ENCODE peak calls at places on chromosome X, in seven cellular contexts. H, P, R, T, Y, Q and O are unnamed samples.

GRCh38 chrX:119573840-119574393 is 446 bp upstream of the UBE2A start:
- DNase-seq in T (no peak), Q (no peak), R (peak), H (no peak), Y (peak), P (peak), O (no peak)

GRCh38 chrX:24759786-24760185 is 66.1 kb downstream of the POLA1 start:
- DNase-seq in Q (no peak), R (no peak), T (no peak), Y (no peak), P (no peak), H (no peak), O (no peak)

GRCh38 chrX:132774312-132774711 is 184.1 kb downstream of the HS6ST2 start:
- DNase-seq in P (no peak), H (no peak), Y (no peak), Q (no peak), T (no peak), R (no peak), O (no peak)

GRCh38 chrX:150410513-150410912 is 47.4 kb downstream of the MAMLD1 start:
- DNase-seq in R (no peak), T (no peak), H (no peak), Q (no peak), P (no peak), Y (no peak), O (no peak)

GRCh38 chrX:155215443-155216178 is 649 bp upstream of the VBP1 start:
- DNase-seq in Y (no peak), R (no peak), T (no peak), Q (no peak), H (no peak), P (no peak), O (no peak)

GRCh38 chrX:23901065-23901464 is 6.7 kb downstream of the APOO start:
- DNase-seq in H (no peak), Y (peak), T (no peak), Q (no peak), P (peak), R (no peak), O (no peak)

GRCh38 chrX:133365886-133366611 is 49.2 kb downstream of the GPC4 start:
- DNase-seq in R (no peak), Q (no peak), Y (peak), T (no peak), P (peak), H (no peak), O (no peak)

GRCh38 chrX:123860506-123860840 is 620 bp downstream of the XIAP start:
- DNase-seq in R (peak), Y (no peak), T (no peak), Q (no peak), H (no peak), P (peak), O (no peak)

GRCh38 chrX:56788717-56789122 is 59.7 kb downstream of the NBDY start:
- DNase-seq in Y (peak), Q (no peak), T (no peak), R (no peak), P (peak), H (no peak), O (no peak)

GRCh38 chrX:131677655-131678628 is 134.1 kb downstream of the OR13H1 start:
- DNase-seq in R (peak), T (peak), P (peak), H (no peak), Y (peak), Q (no peak), O (peak)

GRCh38 chrX:134932528-134933217 is 58.1 kb upstream of the SMIM10 start:
- DNase-seq in R (no peak), T (no peak), Y (peak), H (no peak), Q (no peak), P (peak), O (no peak)

GRCh38 chrX:129876734-129877395 is 29.1 kb upstream of the UTP14A start:
- DNase-seq in H (no peak), Q (peak), Y (peak), P (peak), T (no peak), R (no peak), O (no peak)

GRCh38 chrX:39525758-39526157 is 572.0 kb downstream of the BCOR start:
- DNase-seq in R (no peak), P (no peak), H (no peak), Q (no peak), T (no peak), Y (no peak), O (no peak)

GRCh38 chrX:24207826-24208225 is 58.3 kb downstream of the ZFX start:
- DNase-seq in R (no peak), Q (no peak), Y (peak), P (peak), H (no peak), T (no peak), O (no peak)

GRCh38 chrX:129565046-129565649 is 25.1 kb downstream of the OCRL start:
- DNase-seq in T (no peak), P (peak), Y (peak), R (no peak), Q (no peak), H (no peak), O (no peak)

GRCh38 chrX:45540181-45540580 is 339.5 kb upstream of the DIPK2B start:
- DNase-seq in P (peak), Y (no peak), R (no peak), T (no peak), H (no peak), Q (no peak), O (no peak)

GRCh38 chrX:133403984-133404383 is 11.3 kb downstream of the GPC4 start:
- DNase-seq in Y (no peak), Q (no peak), R (no peak), P (no peak), T (no peak), H (no peak), O (no peak)

GRCh38 chrX:31209005-31209612 is 137.3 kb upstream of the FTHL17 start:
- DNase-seq in P (no peak), R (no peak), H (no peak), Y (peak), T (no peak), Q (no peak), O (no peak)

GRCh38 chrX:48045410-48046311 is 25.8 kb downstream of the ZNF630 start:
- DNase-seq in Y (peak), H (no peak), R (peak), T (no peak), P (peak), Q (peak), O (no peak)

GRCh38 chrX:78710146-78710545 is 37.4 kb upstream of the LPAR4 start:
- DNase-seq in P (peak), Y (peak), H (no peak), T (no peak), R (no peak), Q (no peak), O (no peak)

GRCh38 chrX:150942958-150943594 is 40.1 kb upstream of the HMGB3 start:
- DNase-seq in T (no peak), Y (no peak), Q (no peak), H (no peak), P (no peak), R (no peak), O (no peak)

GRCh38 chrX:122586831-122587230 is 597.2 kb upstream of the GRIA3 start:
- DNase-seq in T (no peak), R (no peak), H (no peak), P (peak), Q (no peak), Y (no peak), O (no peak)

DNA sequence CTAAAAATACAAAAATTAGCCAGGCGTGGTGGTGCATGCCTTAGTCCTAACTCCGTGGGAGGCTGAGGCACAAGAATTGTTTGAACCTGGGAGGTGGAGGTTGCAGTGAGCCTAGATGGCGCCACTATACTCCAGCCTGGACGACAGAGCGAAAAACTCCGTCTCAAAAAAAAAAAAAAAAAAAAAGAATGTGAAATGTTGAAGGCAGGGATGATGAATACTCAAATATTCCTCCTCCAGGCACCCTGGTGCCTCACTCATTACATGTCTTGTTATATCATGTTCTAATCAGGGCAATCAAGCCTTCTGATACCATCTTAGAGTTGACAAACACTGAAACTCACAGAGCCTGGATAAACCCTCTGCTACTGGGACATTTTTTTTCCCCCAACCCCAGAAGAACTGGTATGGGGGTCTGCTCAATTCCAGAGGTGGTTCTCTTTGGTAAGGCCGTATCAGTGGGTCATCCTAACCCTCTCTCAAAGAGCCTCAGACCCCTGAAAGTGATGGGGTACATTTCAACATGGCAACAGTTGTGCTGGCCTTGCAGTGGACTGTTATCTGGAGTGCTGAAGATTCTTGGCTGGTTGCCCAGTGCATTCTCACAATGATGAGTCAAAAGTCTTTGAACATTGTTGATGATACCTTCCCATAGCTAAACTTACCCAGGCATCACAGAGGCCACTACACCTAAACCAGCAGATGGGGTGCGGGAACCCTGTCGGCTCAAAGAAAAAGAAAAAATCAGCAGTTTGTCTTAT is 2.4 kb upstream of the SH3KBP1 start:
- DNase-seq in P (peak), T (peak), Y (peak), R (no peak), H (no peak), Q (no peak), O (no peak)
- TF ChIP-seq CTCF in P (no peak), T (no peak), Y (no peak), R (no peak), H (no peak), Q (no peak), O (no peak)

DNA sequence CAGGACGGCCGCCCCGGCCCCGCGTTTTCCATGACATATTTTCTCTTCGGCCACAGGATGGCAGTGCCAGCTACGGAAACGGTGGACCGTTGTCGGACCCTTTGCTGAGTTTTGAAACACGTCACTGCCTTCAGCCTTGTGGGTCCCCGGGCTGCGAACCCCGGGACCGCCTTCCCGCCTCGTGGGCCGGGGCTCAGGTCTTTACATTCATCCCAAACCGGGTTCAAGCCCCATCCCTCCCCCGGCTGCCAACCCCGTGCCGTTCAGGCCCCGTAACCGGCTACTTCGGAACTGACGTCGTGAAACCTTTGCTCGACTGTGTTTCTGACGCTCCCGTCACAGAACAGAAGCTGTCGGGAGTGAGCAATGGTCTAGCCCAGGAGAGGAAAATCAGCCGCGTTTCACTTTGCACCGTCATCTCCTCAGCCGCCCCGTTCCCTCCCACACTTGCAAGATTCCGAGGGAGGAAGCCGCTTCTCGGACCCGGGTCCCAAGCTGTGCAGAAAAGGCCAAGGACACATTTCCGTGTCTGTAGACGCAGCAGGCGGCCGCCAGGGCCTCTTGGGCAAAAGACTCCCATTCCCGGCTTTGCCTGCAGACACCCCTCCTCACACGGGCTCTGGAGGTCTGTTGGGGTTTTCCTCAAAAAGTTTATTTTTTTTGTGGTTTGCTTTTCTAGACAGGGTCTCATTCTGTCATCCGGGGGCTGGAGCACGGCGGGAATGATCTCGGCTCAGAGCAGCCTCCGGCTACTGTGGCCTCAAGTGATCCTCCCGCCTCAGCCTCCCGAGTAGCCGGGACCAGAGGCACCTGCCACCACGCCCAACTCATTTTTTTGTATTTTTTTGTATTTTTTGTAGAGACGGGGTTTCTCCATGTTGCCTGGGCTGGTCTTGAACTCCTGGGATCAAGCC is 41.4 kb upstream of the PPP2R3B start:
- DNase-seq in Q (no peak), T (no peak), R (no peak), Y (no peak), H (no peak), P (no peak), O (peak)
- TF ChIP-seq CTCF in Q (peak), T (peak), R (no peak), Y (peak), H (no peak), P (no peak), O (peak)

GRCh38 chrX:145825896-145826295 is 8.3 kb downstream of the SLITRK2 start:
- DNase-seq in H (no peak), P (no peak), Q (no peak), T (no peak), Y (no peak), R (no peak), O (no peak)
- TF ChIP-seq CTCF in H (no peak), P (no peak), Q (no peak), T (peak), Y (peak), R (no peak), O (peak)

GRCh38 chrX:93420635-93421034 is 252.7 kb downstream of the NAP1L3 start:
- DNase-seq in T (no peak), Q (no peak), Y (no peak), R (no peak), H (no peak), P (peak), O (no peak)

GRCh38 chrX:93420090-93420489 is 253.3 kb downstream of the NAP1L3 start:
- DNase-seq in P (no peak), R (no peak), Y (no peak), H (no peak), T (no peak), Q (no peak), O (no peak)

GRCh38 chrX:93428497-93428896 is 244.9 kb downstream of the NAP1L3 start:
- DNase-seq in P (no peak), R (no peak), H (no peak), T (no peak), Q (no peak), Y (no peak), O (no peak)

GRCh38 chrX:93419642-93420041 is 253.7 kb downstream of the NAP1L3 start:
- DNase-seq in T (no peak), H (no peak), P (no peak), Y (no peak), R (no peak), Q (no peak), O (no peak)

GRCh38 chrX:93422693-93423092 is 250.7 kb downstream of the NAP1L3 start:
- DNase-seq in Q (no peak), Y (peak), H (no peak), T (no peak), R (peak), P (peak), O (peak)
- TF ChIP-seq CTCF in Q (peak), Y (peak), H (no peak), T (peak), R (peak), P (peak), O (peak)

DNA sequence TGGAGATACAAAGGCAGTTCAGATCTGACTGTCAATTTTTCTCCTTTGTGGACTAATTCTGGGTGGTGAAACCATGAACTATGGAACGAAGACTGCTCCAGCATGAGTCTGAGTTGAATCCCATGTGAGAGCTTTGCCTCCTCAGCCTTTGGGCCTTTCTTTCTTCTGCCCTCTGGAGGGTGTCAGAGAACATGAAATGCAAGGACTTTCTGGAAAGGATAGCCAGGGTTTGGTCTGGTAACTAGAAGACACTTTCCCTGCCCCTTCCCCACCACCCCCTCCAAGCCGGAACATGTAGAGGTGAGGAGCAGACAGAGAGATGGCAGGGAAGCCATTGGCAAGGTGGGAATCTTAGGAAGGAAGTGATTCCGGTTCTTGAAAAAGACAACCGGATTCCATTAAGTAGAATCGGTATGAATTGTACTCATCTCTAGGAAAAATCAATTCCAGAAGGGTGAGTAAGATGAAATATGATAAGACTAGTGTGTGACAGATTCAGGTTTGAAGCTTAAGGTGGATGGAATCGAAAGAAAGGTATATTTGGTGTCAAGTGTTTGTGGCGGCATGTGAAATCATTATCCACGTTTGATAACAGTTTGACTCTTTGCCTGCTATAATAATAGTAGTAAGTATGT is 19.0 kb downstream of the FHL1 start:
- DNase-seq in T (no peak), R (no peak), H (no peak), Q (no peak), P (peak), Y (peak), O (no peak)
- TF ChIP-seq CTCF in T (no peak), R (no peak), H (no peak), Q (peak), P (peak), Y (peak), O (no peak)

DNA sequence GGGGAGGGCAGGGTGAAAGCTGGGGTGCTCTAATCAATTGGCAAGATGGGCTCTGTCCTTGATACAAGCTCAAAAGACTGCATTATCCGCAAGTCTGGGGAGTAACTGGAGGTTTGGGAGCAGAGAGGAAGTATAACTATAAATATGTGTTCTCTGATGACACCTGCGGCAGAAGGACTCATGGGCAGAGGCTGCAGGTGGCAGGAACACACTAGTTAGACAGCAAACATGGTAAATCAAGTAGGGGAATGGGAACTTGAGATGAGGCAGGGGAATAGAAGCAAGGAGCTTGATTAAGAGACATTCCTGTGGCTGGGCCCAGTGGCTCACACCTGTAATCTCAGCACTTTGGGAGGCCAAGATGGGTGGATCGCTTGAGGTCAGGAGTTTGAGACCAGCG is 30.3 kb downstream of the SH3KBP1 start:
- DNase-seq in Y (no peak), R (no peak), P (no peak), Q (no peak), H (no peak), T (no peak), O (no peak)
- TF ChIP-seq CTCF in Y (no peak), R (no peak), P (no peak), Q (no peak), H (no peak), T (no peak), O (no peak)